ENCODE peak calls at places on chromosome 9, in five cellular contexts. M is A549; S is uterus; W is T-helper 9 cell; D is activated CD4-positive, alpha-beta T cell treated with anti-CD3 and anti-CD28 coated beads, Interleukin-2, amount 50 U/mL, for 1 hour. L is an unnamed sample.

GRCh38 chr9:109745335-109746283 is 34.4 kb upstream of the PALM2AKAP2 start:
- DNase-seq in M (no peak), S (peak; percentile 65), W (no peak), D (no peak), L (peak; percentile 64)

GRCh38 chr9:134152488-134152887 is 11.9 kb downstream of the RNU6ATAC start:
- DNase-seq in M (no peak), S (no peak), W (no peak), D (no peak), L (no peak)

GRCh38 chr9:27561697-27562096 is 11.6 kb downstream of the C9orf72 start:
- DNase-seq in M (no peak), S (no peak), W (no peak), D (no peak), L (no peak)

GRCh38 chr9:76537150-76537646 is 78.2 kb downstream of the GCNT1 start:
- DNase-seq in M (no peak), S (no peak), W (no peak), D (no peak), L (no peak)

GRCh38 chr9:131117111-131117761 is 8.2 kb upstream of the NUP214 start:
- DNase-seq in M (no peak), S (no peak), W (no peak), D (no peak), L (no peak)

GRCh38 chr9:88533951-88534455 is 975 bp upstream of the NXNL2 start:
- DNase-seq in M (peak; percentile 78), S (peak; percentile 78), W (no peak), D (no peak), L (peak; percentile 33)

GRCh38 chr9:88733651-88734470 is 198.9 kb downstream of the NXNL2 start:
- DNase-seq in M (no peak), S (no peak), W (no peak), D (no peak), L (no peak)

GRCh38 chr9:118882674-118883073 is 486.6 kb downstream of the BRINP1 start:
- DNase-seq in M (no peak), S (no peak), W (no peak), D (no peak), L (no peak)

GRCh38 chr9:122360891-122361290 is 9.9 kb upstream of the PTGS1 start:
- DNase-seq in M (no peak), S (no peak), W (no peak), D (no peak), L (no peak)

GRCh38 chr9:127767909-127768331 is 10.5 kb downstream of the SH2D3C start:
- DNase-seq in M (no peak), S (no peak), W (no peak), D (no peak), L (no peak)

GRCh38 chr9:97934321-97935115 is 3.5 kb downstream of the HEMGN start:
- DNase-seq in M (no peak), S (no peak), W (no peak), D (no peak), L (no peak)

GRCh38 chr9:115295749-115296148 is 177.8 kb upstream of the TNC start:
- DNase-seq in M (no peak), S (no peak), W (no peak), D (no peak), L (no peak)

GRCh38 chr9:72648811-72649414 is 127.5 kb downstream of the TMC1 start:
- DNase-seq in M (no peak), S (no peak), W (no peak), D (no peak), L (no peak)

GRCh38 chr9:135279834-135280393 is 192.4 kb downstream of the OLFM1 start:
- DNase-seq in M (no peak), S (no peak), W (no peak), D (no peak), L (no peak)

GRCh38 chr9:133676450-133676849 is 40.3 kb downstream of the DBH start:
- DNase-seq in M (no peak), S (no peak), W (no peak), D (no peak), L (peak; percentile 38)

GRCh38 chr9:77018058-77019009 is 1.1 kb upstream of the FOXB2 start:
- DNase-seq in M (no peak), S (no peak), W (no peak), D (no peak), L (no peak)

GRCh38 chr9:131429121-131430012 is 35.5 kb downstream of the PRRC2B start:
- DNase-seq in M (no peak), S (no peak), W (no peak), D (no peak), L (no peak)

GRCh38 chr9:133920471-133920870 is 71.7 kb downstream of the VAV2 start:
- DNase-seq in M (no peak), S (no peak), W (no peak), D (no peak), L (no peak)

GRCh38 chr9:21030389-21031035 is 928 bp downstream of the HACD4 start:
- DNase-seq in M (no peak), S (no peak), W (no peak), D (no peak), L (no peak)

GRCh38 chr9:101601904-101602765 is 7.4 kb upstream of the PPP3R2 start:
- DNase-seq in M (peak; percentile 47), S (no peak), W (no peak), D (no peak), L (peak; percentile 22)

GRCh38 chr9:95111716-95112115 is 205.8 kb downstream of the FANCC start:
- DNase-seq in M (no peak), S (no peak), W (no peak), D (no peak), L (no peak)

GRCh38 chr9:122406264-122406890 is 35.6 kb downstream of the PTGS1 start:
- DNase-seq in M (no peak), S (no peak), W (no peak), D (no peak), L (no peak)

GRCh38 chr9:137265496-137266161 is 10.5 kb downstream of the NELFB start:
- DNase-seq in M (no peak), S (no peak), W (no peak), D (no peak), L (peak; percentile 23)

GRCh38 chr9:129140397-129141065 is 29.3 kb downstream of the PTPA start:
- DNase-seq in M (no peak), S (peak; percentile 52), W (no peak), D (no peak), L (peak; percentile 72)

GRCh38 chr9:136333045-136333444 is 5.7 kb downstream of the GPSM1 start:
- DNase-seq in M (no peak), S (no peak), W (no peak), D (no peak), L (no peak)

GRCh38 chr9:124841422-124841821 is 11.8 kb upstream of the WDR38 start:
- DNase-seq in M (no peak), S (no peak), W (no peak), D (no peak), L (no peak)

GRCh38 chr9:34996905-34997279 is 7.3 kb downstream of the DNAJB5 start:
- DNase-seq in M (no peak), S (no peak), W (no peak), D (no peak), L (peak; percentile 50)

GRCh38 chr9:76629205-76629990 is 134.8 kb upstream of the PCA3 start:
- DNase-seq in M (no peak), S (no peak), W (no peak), D (no peak), L (no peak)

GRCh38 chr9:131692612-131692976 is 47.3 kb downstream of the RAPGEF1 start:
- DNase-seq in M (no peak), S (no peak), W (no peak), D (no peak), L (no peak)